ENCODE peak calls at places on chromosomes 13 and 19, in ten cellular contexts. I is NCI-H1417; B is H54; P is heart right ventricle; M is activated CD4-positive, alpha-beta memory T cell treated with anti-CD3 and anti-CD28 coated beads for 36 hours; A is WTC11; S is RKO; U is GM12892; L is cardiac muscle cell; C is NCI-H345. H is an unnamed sample.

GRCh38 chr13:74000906-74001305 is 133.3 kb downstream of the KLF12 start:
- DNase-seq in M (no peak), A (no peak), C (no peak), L (no peak), I (no peak), U (no peak), P (no peak), B (no peak), S (no peak), H (no peak)

GRCh38 chr19:19343016-19343362 is 22.4 kb downstream of the MAU2 start:
- DNase-seq in B (no peak), A (no peak), L (no peak), M (no peak), C (no peak), I (no peak), P (no peak), U (no peak), S (no peak), H (no peak)

GRCh38 chr19:16087940-16088339 is 11.6 kb downstream of the TPM4 start:
- DNase-seq in S (no peak), M (no peak), B (no peak), I (no peak), C (no peak), A (no peak), U (no peak), P (no peak), L (no peak), H (no peak)

GRCh38 chr13:51923983-51924539 is 62.3 kb downstream of the CCDC70 start:
- DNase-seq in M (peak), C (no peak), S (no peak), A (peak), B (peak), P (no peak), U (no peak), L (no peak), I (no peak), H (no peak)

GRCh38 chr13:63370101-63370500 is 1954.5 kb upstream of the PCDH20 start:
- DNase-seq in B (no peak), P (no peak), I (no peak), U (no peak), L (no peak), S (no peak), M (no peak), C (no peak), A (no peak), H (no peak)

GRCh38 chr13:41500501-41500900 is 43.2 kb downstream of the RGCC start:
- DNase-seq in U (no peak), B (peak), P (no peak), M (peak), C (no peak), S (no peak), L (no peak), I (no peak), A (no peak), H (no peak)

GRCh38 chr19:1481224-1481892 is 2.3 kb upstream of the C19orf25 start:
- DNase-seq in A (no peak), L (no peak), S (no peak), B (no peak), M (no peak), P (no peak), C (no peak), U (no peak), I (no peak), H (no peak)

GRCh38 chr13:99446242-99446641 is 55.0 kb upstream of the TM9SF2 start:
- DNase-seq in M (no peak), I (no peak), S (no peak), U (no peak), B (no peak), P (no peak), L (no peak), A (peak), C (no peak), H (no peak)

GRCh38 chr13:67632590-67632989 is 402.5 kb upstream of the PCDH9 start:
- DNase-seq in M (no peak), U (no peak), S (no peak), B (no peak), L (no peak), C (no peak), I (no peak), A (no peak), P (no peak), H (no peak)

GRCh38 chr19:45439569-45440258 is 16.0 kb upstream of the ERCC1 start:
- DNase-seq in C (peak), M (peak), S (peak), P (peak), I (peak), A (peak), U (peak), B (no peak), L (peak), H (no peak)

GRCh38 chr13:26050568-26051230 is 1.1 kb downstream of the SHISA2 start:
- DNase-seq in I (peak), L (peak), A (peak), C (peak), B (no peak), M (no peak), S (no peak), U (no peak), P (peak), H (no peak)

GRCh38 chr19:38208571-38208970 is 15.5 kb downstream of the DPF1 start:
- DNase-seq in P (no peak), S (no peak), A (no peak), I (no peak), U (no peak), C (no peak), B (no peak), L (no peak), M (no peak), H (no peak)

GRCh38 chr13:93173656-93174055 is 53.0 kb upstream of the GPC6 start:
- DNase-seq in P (no peak), A (no peak), C (no peak), I (no peak), U (no peak), L (no peak), M (no peak), B (no peak), S (no peak), H (no peak)

GRCh38 chr13:65966991-65967451 is 1263.1 kb downstream of the PCDH9 start:
- DNase-seq in C (no peak), L (peak), M (no peak), U (no peak), I (no peak), P (no peak), S (peak), B (peak), A (no peak), H (no peak)

GRCh38 chr19:54207908-54208783 is 7.5 kb downstream of the RPS9 start:
- DNase-seq in B (no peak), U (no peak), M (peak), L (no peak), S (peak), A (no peak), P (no peak), I (no peak), C (no peak), H (no peak)

GRCh38 chr13:111353508-111353907 is 33.1 kb downstream of the TEX29 start:
- DNase-seq in L (no peak), U (no peak), B (no peak), C (no peak), S (no peak), I (no peak), A (no peak), P (no peak), M (no peak), H (no peak)

GRCh38 chr19:21463449-21464105 is 41.8 kb upstream of the ZNF429 start:
- DNase-seq in U (no peak), I (no peak), L (peak), P (peak), B (no peak), C (no peak), M (peak), A (peak), S (no peak), H (no peak)

GRCh38 chr13:99617474-99618255 is 116.4 kb downstream of the TM9SF2 start:
- DNase-seq in S (no peak), P (peak), M (peak), L (peak), C (no peak), A (peak), B (peak), I (no peak), U (no peak), H (no peak)

H was measured in NCI-H1048.